ENCODE peak calls at places on chromosomes 16 and 17, in seven cellular contexts. L, S, A, I, O, T and N are unnamed samples.

GRCh38 chr17:36730095-36730808 is 128.9 kb downstream of the MRM1 start:
- DNase-seq in I (no peak), L (no peak), S (no peak), T (no peak), A (no peak), O (no peak), N (no peak)

GRCh38 chr17:62052765-62053338 is 12.2 kb downstream of the MED13 start:
- DNase-seq in A (no peak), O (no peak), L (no peak), T (no peak), I (no peak), S (no peak), N (no peak)

GRCh38 chr17:59074494-59074893 is 32.2 kb downstream of the TRIM37 start:
- DNase-seq in T (no peak), A (no peak), O (no peak), I (peak), L (peak), S (peak), N (no peak)

GRCh38 chr17:41959336-41960095 is 7.1 kb upstream of the CNP start:
- DNase-seq in S (peak), I (peak), O (no peak), L (peak), A (peak), T (peak), N (peak)

GRCh38 chr16:85645021-85645589 is 32.0 kb downstream of the GSE1 start:
- DNase-seq in S (no peak), I (no peak), T (no peak), O (peak), L (no peak), A (peak), N (no peak)

GRCh38 chr17:67200727-67201301 is 44.2 kb downstream of the HELZ start:
- DNase-seq in L (no peak), S (no peak), I (no peak), O (no peak), A (peak), T (peak), N (no peak)

GRCh38 chr17:82216301-82217119 is 3.9 kb upstream of the CCDC57 start:
- DNase-seq in I (peak), A (peak), L (peak), T (no peak), O (peak), S (peak), N (no peak)

GRCh38 chr16:425740-426114 is 278 bp downstream of the RAB11FIP3 start:
- DNase-seq in A (no peak), T (peak), S (no peak), O (no peak), L (no peak), I (no peak), N (no peak)

GRCh38 chr16:70320121-70320520 is 21.1 kb downstream of the DDX19B start:
- DNase-seq in I (no peak), L (no peak), S (no peak), A (no peak), T (no peak), O (no peak), N (no peak)

GRCh38 chr16:8675183-8676159 is 1.1 kb downstream of the ABAT start:
- DNase-seq in T (no peak), L (no peak), S (no peak), O (no peak), I (no peak), A (no peak), N (no peak)

GRCh38 chr17:75516619-75517276 is 420 bp downstream of the TSEN54 start:
- DNase-seq in L (no peak), S (no peak), O (no peak), A (peak), I (peak), T (peak), N (peak)

GRCh38 chr17:6104956-6105355 is 34.8 kb downstream of the WSCD1 start:
- DNase-seq in O (peak), A (peak), T (no peak), L (no peak), I (no peak), S (no peak), N (peak)

GRCh38 chr17:74888440-74888839 is 5.0 kb downstream of the FADS6 start:
- DNase-seq in A (no peak), T (no peak), O (no peak), L (no peak), I (no peak), S (no peak), N (no peak)

GRCh38 chr16:56789360-56789759 is 59.4 kb downstream of the NUP93 start:
- DNase-seq in L (no peak), I (peak), T (no peak), O (peak), A (peak), S (peak), N (no peak)

GRCh38 chr17:48011405-48012150 is 26.0 kb downstream of the COPZ2 start:
- DNase-seq in L (peak), I (peak), S (peak), T (peak), A (peak), O (no peak), N (peak)

GRCh38 chr17:76405607-76405966 is 21.2 kb downstream of the SPHK1 start:
- DNase-seq in T (no peak), A (no peak), L (no peak), S (no peak), O (no peak), I (no peak), N (no peak)

GRCh38 chr16:85293899-85294642 is 181.8 kb upstream of the CIBAR2 start:
- DNase-seq in A (no peak), S (no peak), L (no peak), T (no peak), O (no peak), I (no peak), N (no peak)

GRCh38 chr17:27109346-27109745 is 184.6 kb upstream of the WSB1 start:
- DNase-seq in A (no peak), O (no peak), T (no peak), L (no peak), I (no peak), S (no peak), N (no peak)

GRCh38 chr17:8476741-8477140 is 41.1 kb downstream of the NDEL1 start:
- DNase-seq in L (no peak), A (no peak), I (no peak), O (no peak), S (no peak), T (no peak), N (peak)

GRCh38 chr17:69047368-69048263 is 13.1 kb downstream of the ABCA9 start:
- DNase-seq in I (peak), A (no peak), O (peak), L (peak), S (peak), T (no peak), N (peak)

GRCh38 chr17:48645639-48646182 is 19.6 kb upstream of the HOXB9 start:
- DNase-seq in S (no peak), T (no peak), A (no peak), L (no peak), O (peak), I (no peak), N (no peak)

GRCh38 chr17:77323413-77324171 is 182.8 kb downstream of the SEC14L1 start:
- DNase-seq in O (peak), A (peak), T (no peak), S (peak), L (peak), I (peak), N (peak)

GRCh38 chr17:33142703-33143299 is 150.3 kb downstream of the ASIC2 start:
- DNase-seq in O (peak), I (peak), A (peak), L (peak), S (peak), T (peak), N (peak)

GRCh38 chr16:69796285-69797118 is 34.4 kb downstream of the WWP2 start:
- DNase-seq in A (peak), I (peak), L (peak), S (peak), T (peak), O (peak), N (peak)

GRCh38 chr16:28511031-28511430 is 4.4 kb upstream of the IL27 start:
- DNase-seq in O (no peak), S (no peak), T (no peak), I (no peak), A (peak), L (no peak), N (no peak)

GRCh38 chr16:68802190-68802589 is 41.1 kb upstream of the TANGO6 start:
- DNase-seq in A (peak), O (no peak), L (peak), T (no peak), I (peak), S (peak), N (no peak)

GRCh38 chr16:22941970-22942501 is 128.1 kb downstream of the HS3ST2 start:
- DNase-seq in A (no peak), I (no peak), T (no peak), L (no peak), S (no peak), O (no peak), N (peak)

GRCh38 chr16:55502801-55503366 is 6.0 kb upstream of the LPCAT2 start:
- DNase-seq in S (peak), O (peak), A (peak), L (peak), T (peak), I (peak), N (peak)

GRCh38 chr16:17572145-17572544 is 101.4 kb upstream of the XYLT1 start:
- DNase-seq in L (no peak), I (no peak), A (no peak), T (no peak), S (no peak), O (no peak), N (no peak)

GRCh38 chr17:65371702-65372101 is 189.7 kb downstream of the AXIN2 start:
- DNase-seq in I (no peak), T (no peak), O (peak), A (no peak), S (no peak), L (no peak), N (peak)

GRCh38 chr16:61936522-61936921 is 99.7 kb downstream of the CDH8 start:
- DNase-seq in A (peak), L (no peak), S (no peak), O (no peak), T (peak), I (no peak), N (peak)
- TF ChIP-seq CTCF in A (peak), L (peak), S (no peak), O (no peak), T (peak), I (no peak), N (peak)

GRCh38 chr17:50892101-50892776 is 26.1 kb upstream of the TOB1 start:
- DNase-seq in L (peak), S (no peak), T (no peak), I (peak), A (peak), O (no peak), N (no peak)

GRCh38 chr17:50889528-50890118 is 23.5 kb upstream of the TOB1 start:
- DNase-seq in T (no peak), L (no peak), S (no peak), O (no peak), I (no peak), A (no peak), N (peak)

GRCh38 chr17:50890675-50891516 is 24.7 kb upstream of the TOB1 start:
- DNase-seq in A (peak), T (no peak), I (no peak), S (no peak), L (no peak), O (no peak), N (no peak)

GRCh38 chr17:50891577-50891989 is 25.4 kb upstream of the TOB1 start:
- DNase-seq in O (no peak), S (no peak), I (no peak), T (no peak), A (no peak), L (no peak), N (peak)

DNA sequence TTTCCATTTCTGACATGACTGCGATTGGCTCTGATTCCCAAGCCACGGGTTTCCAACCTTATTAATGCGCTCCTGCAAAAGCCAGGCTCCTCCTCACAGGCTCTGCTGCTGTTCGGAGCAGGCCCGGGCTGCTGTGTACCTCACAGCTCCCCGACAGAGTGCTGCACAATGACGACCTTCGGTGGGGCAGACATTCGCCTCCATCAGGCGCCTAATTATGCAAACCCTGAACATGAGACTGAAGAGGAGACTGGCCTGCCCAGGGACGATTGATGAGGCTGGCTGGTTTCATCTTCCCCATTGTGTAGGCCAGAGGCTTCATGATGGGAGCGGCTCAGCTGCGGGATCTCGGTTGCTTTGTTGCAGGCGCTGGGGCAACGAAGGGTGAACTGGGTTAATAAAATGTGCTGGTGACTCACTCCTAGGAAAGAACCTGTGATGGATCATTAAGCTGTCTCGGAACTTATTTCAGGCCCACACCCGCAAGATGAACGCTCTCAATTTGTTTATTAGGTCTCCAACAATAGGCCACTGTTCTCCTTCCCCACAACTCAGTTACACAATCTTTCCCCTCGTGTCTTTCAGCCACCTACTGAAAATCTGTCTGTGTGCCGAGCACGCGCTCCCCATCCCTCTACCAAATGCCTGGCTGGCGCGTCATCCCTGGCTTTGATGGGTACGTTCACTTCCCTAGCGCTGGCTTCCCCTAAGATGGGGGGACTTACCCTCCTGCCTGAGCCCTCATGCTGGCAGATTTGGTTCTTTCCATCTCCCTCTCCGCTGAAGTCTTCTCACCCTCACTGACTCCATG is 27.2 kb upstream of the TOB1 start:
- DNase-seq in I (peak), S (peak), L (peak), A (peak), O (no peak), T (peak), N (peak)
- H3K9ac ChIP-seq in I (no peak), S (no peak), L (peak), A (peak), O (no peak), T (no peak), N (no peak)

DNA sequence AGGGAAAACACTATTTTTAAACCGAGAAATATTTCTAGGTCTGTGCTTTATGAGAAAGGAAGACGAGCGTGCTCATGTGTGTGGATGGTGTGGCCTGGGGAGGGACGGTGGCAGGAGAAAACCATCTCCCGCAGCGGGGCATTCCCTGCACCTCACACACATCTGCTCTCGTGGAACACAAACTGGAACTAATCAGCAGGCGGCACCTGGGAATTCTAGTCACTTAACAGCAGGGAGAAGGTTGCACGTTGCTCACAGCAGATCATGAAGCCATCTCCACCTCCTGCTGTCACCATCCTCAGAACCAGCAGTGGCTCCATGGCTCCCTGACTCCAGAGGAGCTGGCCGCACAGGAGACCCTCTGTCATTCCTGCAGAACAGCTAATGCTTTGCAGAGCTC is 35.2 kb downstream of the ADCY9 start:
- DNase-seq in L (no peak), T (peak), A (no peak), S (no peak), O (no peak), I (no peak), N (peak)
- H3K4me3 ChIP-seq in L (no peak), T (no peak), A (no peak), S (no peak), O (no peak), I (no peak), N (no peak)

GRCh38 chr17:17706140-17707060 is 25.1 kb downstream of the RAI1 start:
- DNase-seq in L (no peak), S (no peak), A (no peak), T (no peak), I (no peak), O (no peak), N (peak)
- TF ChIP-seq CTCF in L (no peak), S (peak), A (no peak), T (no peak), I (no peak), O (no peak), N (peak)

DNA sequence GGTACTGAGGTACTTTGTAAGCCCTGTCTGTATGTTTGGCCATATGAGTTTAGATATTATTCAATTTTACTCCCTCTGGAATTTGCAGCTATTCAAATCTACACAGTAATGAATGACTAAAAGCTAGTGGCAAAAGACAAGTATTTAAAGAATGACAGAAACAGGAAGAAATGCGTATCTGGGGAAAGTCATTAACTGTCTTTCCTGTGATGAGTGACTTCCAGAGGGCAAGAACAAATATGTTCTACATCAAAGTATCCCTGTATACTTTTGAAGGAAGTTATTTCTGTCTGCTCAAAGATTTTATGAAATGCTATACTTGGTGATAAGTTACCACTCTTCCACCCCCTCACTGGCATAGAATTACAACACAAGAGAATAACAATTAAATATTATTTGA is 489.3 kb upstream of the SOX9 start:
- DNase-seq in O (no peak), T (no peak), I (peak), A (peak), L (peak), S (peak), N (no peak)
- H3K9ac ChIP-seq in O (no peak), T (no peak), I (no peak), A (no peak), L (no peak), S (no peak), N (no peak)

GRCh38 chr17:80850817-80851216 is 140.8 kb upstream of the CHMP6 start:
- DNase-seq in I (peak), T (no peak), O (no peak), A (no peak), S (peak), L (no peak), N (no peak)
- H3K4me3 ChIP-seq in I (no peak), T (no peak), O (no peak), A (no peak), S (no peak), L (no peak), N (no peak)

GRCh38 chr16:88430185-88430523 is 22.9 kb upstream of the ZFPM1 start:
- DNase-seq in S (no peak), I (no peak), L (no peak), A (no peak), O (no peak), T (no peak), N (no peak)
- TF ChIP-seq CTCF in S (no peak), I (no peak), L (no peak), A (no peak), O (no peak), T (no peak), N (no peak)